ENCODE peak calls at places on chromosomes 12 and 14, in nine cellular contexts. K, Y, T, H, X, Q, L, B and I are unnamed samples.

GRCh38 chr12:70418101-70418500 is 52.0 kb downstream of the KCNMB4 start:
- DNase-seq in L (no peak), H (no peak), K (no peak), B (no peak), T (no peak), X (no peak), Q (no peak), Y (no peak), I (no peak)

GRCh38 chr12:48824112-48824511 is 5.8 kb downstream of the CACNB3 start:
- DNase-seq in T (peak; percentile 83), L (peak; percentile 13), X (peak; percentile 78), B (peak; percentile 56), Y (no peak), K (no peak), Q (no peak), H (no peak), I (no peak)

GRCh38 chr12:94435511-94435927 is 24.1 kb downstream of the CEP83 start:
- DNase-seq in K (no peak), X (no peak), B (no peak), Q (no peak), T (no peak), H (no peak), L (no peak), Y (peak; percentile 54), I (no peak)

GRCh38 chr14:101600891-101601602 is 39.8 kb downstream of the DIO3 start:
- DNase-seq in K (no peak), Q (no peak), H (peak; percentile 9), T (no peak), X (no peak), L (no peak), B (no peak), Y (no peak), I (no peak)

GRCh38 chr12:48818831-48819590 is 715 bp downstream of the CACNB3 start:
- DNase-seq in Q (no peak), B (peak; percentile 40), T (peak; percentile 89), K (no peak), Y (peak; percentile 49), H (no peak), X (no peak), L (peak; percentile 47), I (no peak)

GRCh38 chr14:59483360-59483759 is 848 bp downstream of the L3HYPDH start:
- DNase-seq in Y (no peak), B (no peak), T (no peak), L (no peak), X (peak; percentile 14), Q (no peak), K (no peak), H (no peak), I (no peak)

GRCh38 chr14:100767003-100767787 is 40.5 kb downstream of the DLK1 start:
- DNase-seq in Q (no peak), L (no peak), T (no peak), B (no peak), X (no peak), Y (no peak), H (no peak), K (no peak), I (no peak)

GRCh38 chr12:49776413-49776812 is 35.1 kb downstream of the TMBIM6 start:
- DNase-seq in Q (peak; percentile 74), K (peak; percentile 52), L (peak; percentile 32), X (peak; percentile 70), H (peak; percentile 63), B (peak; percentile 48), Y (peak; percentile 79), T (peak; percentile 86), I (peak; percentile 32)

GRCh38 chr12:31590730-31591307 is at the start of gene DENND5B:
- DNase-seq in Q (peak; percentile 61), T (peak; percentile 75), H (peak; percentile 86), K (peak; percentile 87), X (peak; percentile 84), B (peak; percentile 25), L (peak; percentile 6), Y (peak; percentile 94), I (peak; percentile 62)

GRCh38 chr14:71714225-71714624 is 218.0 kb upstream of the RGS6 start:
- DNase-seq in K (no peak), B (no peak), Y (no peak), Q (no peak), H (no peak), T (no peak), L (no peak), X (no peak), I (no peak)

GRCh38 chr12:104286538-104287482 is 16.7 kb upstream of the EID3 start:
- DNase-seq in T (peak; percentile 98), Q (peak; percentile 95), H (peak; percentile 94), B (peak; percentile 93), Y (peak; percentile 97), L (peak; percentile 87), K (peak; percentile 92), X (peak; percentile 70), I (peak; percentile 92)

GRCh38 chr14:71380271-71380670 is 473.0 kb downstream of the PCNX1 start:
- DNase-seq in Q (no peak), X (no peak), H (no peak), Y (peak; percentile 66), T (peak; percentile 30), B (no peak), L (no peak), K (no peak), I (no peak)

GRCh38 chr12:12736759-12737676 is 19.9 kb downstream of the CDKN1B start:
- DNase-seq in X (peak; percentile 35), L (peak; percentile 64), K (peak; percentile 23), T (peak; percentile 75), H (no peak), Y (peak; percentile 48), B (peak; percentile 62), Q (peak; percentile 34), I (no peak)

GRCh38 chr12:57234233-57234570 is 4.7 kb downstream of the SHMT2 start:
- DNase-seq in Q (no peak), B (peak; percentile 6), L (no peak), Y (no peak), K (no peak), T (no peak), H (no peak), X (no peak), I (no peak)

GRCh38 chr14:51014625-51015024 is 70.3 kb upstream of the PYGL start:
- DNase-seq in H (no peak), T (no peak), Y (no peak), X (no peak), L (no peak), B (no peak), Q (no peak), K (no peak), I (no peak)

GRCh38 chr14:77872971-77873370 is 73.1 kb downstream of the ADCK1 start:
- DNase-seq in B (no peak), X (no peak), Q (no peak), Y (no peak), L (no peak), H (no peak), T (no peak), K (no peak), I (no peak)

GRCh38 chr14:28754209-28754985 is 12.2 kb upstream of the FOXG1 start:
- DNase-seq in B (no peak), X (peak; percentile 44), H (no peak), Y (peak; percentile 65), T (peak; percentile 79), L (no peak), Q (no peak), K (no peak), I (no peak)

GRCh38 chr12:118119449-118119879 is 15.7 kb upstream of the VSIG10 start:
- DNase-seq in L (no peak), Y (no peak), T (peak; percentile 77), B (no peak), H (no peak), K (no peak), Q (no peak), X (peak; percentile 4), I (no peak)

GRCh38 chr14:36047912-36048311 is 128.6 kb downstream of the PTCSC3 start:
- DNase-seq in T (no peak), K (no peak), B (no peak), X (no peak), Q (no peak), Y (no peak), H (no peak), L (no peak), I (no peak)
- H3K4me1 ChIP-seq in T (peaks cover 15% of the 10 kb centered on the region), K (no peaks in the 10 kb centered on the region), B (no peaks in the 10 kb centered on the region), X (no peaks in the 10 kb centered on the region), Q (no peaks in the 10 kb centered on the region), Y (no peaks in the 10 kb centered on the region), H (no peaks in the 10 kb centered on the region), L (no peaks in the 10 kb centered on the region), I (no peaks in the 10 kb centered on the region)

GRCh38 chr12:93177208-93178153 is 200.2 kb upstream of the NUDT4 start:
- DNase-seq in Q (no peak), T (no peak), H (no peak), X (no peak), B (no peak), Y (peak; percentile 68), L (no peak), K (no peak), I (no peak)
- H3K4me1 ChIP-seq in Q (peaks cover 38% of the 10 kb centered on the region), T (peaks cover 3% of the 10 kb centered on the region), H (peaks cover 79% of the 10 kb centered on the region), X (peaks cover 5% of the 10 kb centered on the region), B (no peaks in the 10 kb centered on the region), Y (peaks cover 31% of the 10 kb centered on the region), L (no peaks in the 10 kb centered on the region), K (peaks cover 66% of the 10 kb centered on the region), I (no peaks in the 10 kb centered on the region)

GRCh38 chr14:68958553-68958952 is 20.5 kb downstream of the ACTN1 start:
- DNase-seq in B (no peak), L (no peak), Y (no peak), X (no peak), T (no peak), K (peak; percentile 68), H (no peak), Q (no peak), I (no peak)
- H3K4me1 ChIP-seq in B (peaks cover 95% of the 10 kb centered on the region), L (peaks cover 20% of the 10 kb centered on the region), Y (peaks cover 12% of the 10 kb centered on the region), X (peaks cover 7% of the 10 kb centered on the region), T (peaks cover 34% of the 10 kb centered on the region), K (peaks cover 98% of the 10 kb centered on the region), H (peaks cover 86% of the 10 kb centered on the region), Q (peaks cover 80% of the 10 kb centered on the region), I (peaks cover 52% of the 10 kb centered on the region)

GRCh38 chr12:106183735-106184134 is 45.0 kb upstream of the NUAK1 start:
- DNase-seq in T (no peak), X (no peak), K (no peak), B (no peak), L (no peak), H (no peak), Q (no peak), Y (no peak), I (no peak)

GRCh38 chr12:106189341-106189740 is 50.6 kb upstream of the NUAK1 start:
- DNase-seq in B (no peak), H (no peak), X (no peak), Q (no peak), L (no peak), Y (no peak), T (peak; percentile 48), K (no peak), I (no peak)

GRCh38 chr12:106187155-106187789 is 48.5 kb upstream of the NUAK1 start:
- DNase-seq in L (no peak), Y (no peak), T (no peak), B (no peak), X (no peak), H (no peak), K (no peak), Q (no peak), I (no peak)

GRCh38 chr12:106187842-106188241 is 49.1 kb upstream of the NUAK1 start:
- DNase-seq in B (no peak), Y (no peak), T (no peak), X (no peak), Q (no peak), L (no peak), H (no peak), K (no peak), I (no peak)

DNA sequence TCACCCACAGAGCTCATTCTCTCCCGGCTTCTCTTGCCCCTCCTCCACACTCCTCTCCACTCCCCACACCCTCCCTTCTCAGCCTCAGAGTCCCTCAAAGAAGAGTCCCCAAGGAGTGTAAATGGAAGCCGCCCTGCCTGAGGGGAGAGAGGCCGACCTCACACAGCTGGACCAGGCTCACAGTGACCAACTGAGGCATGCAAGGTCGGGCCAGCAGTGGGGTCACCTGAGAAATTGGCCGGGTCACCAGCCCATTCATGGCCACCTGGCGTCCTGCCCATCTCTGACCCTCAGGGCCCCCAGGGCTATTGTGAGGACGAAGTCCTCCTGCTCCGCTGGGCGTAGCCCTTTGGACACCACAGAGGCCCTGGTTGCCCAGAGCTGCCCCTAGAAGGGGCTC is 49.5 kb upstream of the NUAK1 start:
- DNase-seq in L (no peak), Y (no peak), X (no peak), T (no peak), K (no peak), Q (no peak), H (no peak), B (no peak), I (no peak)
- H3K4me1 ChIP-seq in L (no peaks in the 10 kb centered on the region), Y (no peaks in the 10 kb centered on the region), X (no peaks in the 10 kb centered on the region), T (peaks cover 7% of the 10 kb centered on the region), K (peaks cover 4% of the 10 kb centered on the region), Q (no peaks in the 10 kb centered on the region), H (peaks cover 8% of the 10 kb centered on the region), B (no peaks in the 10 kb centered on the region), I (no peaks in the 10 kb centered on the region)